ENCODE peak calls at places on chromosomes 6 and 20, in five cellular contexts. H is left lung, U is endothelial cell, Y is HFF-Myc, X is neural progenitor cell. B is an unnamed sample.

GRCh38 chr6:3422457-3422816 is 34.4 kb downstream of the SLC22A23 start:
- DNase-seq in Y (no peak), U (no peak), H (no peak), X (no peak), B (no peak)

GRCh38 chr20:18679020-18679419 is 91.2 kb downstream of the DTD1 start:
- DNase-seq in Y (peak; percentile 11), U (no peak), H (no peak), X (no peak), B (no peak)

GRCh38 chr6:2353412-2354137 is 108.2 kb upstream of the GMDS start:
- DNase-seq in Y (peak; percentile 47), X (peak; percentile 75), U (peak; percentile 75), H (no peak), B (peak; percentile 82)

GRCh38 chr6:135869857-135870256 is 18.4 kb downstream of the PDE7B start:
- DNase-seq in X (no peak), H (no peak), U (no peak), Y (no peak), B (no peak)

GRCh38 chr6:13457577-13457976 is 29.8 kb downstream of the GFOD1 start:
- DNase-seq in Y (no peak), H (no peak), U (no peak), X (no peak), B (no peak)

GRCh38 chr20:52655365-52655764 is 316.8 kb upstream of the TSHZ2 start:
- DNase-seq in Y (no peak), X (no peak), U (no peak), H (no peak), B (no peak)

GRCh38 chr6:131937219-131937618 is 14.0 kb downstream of the CCN2 start:
- DNase-seq in H (no peak), U (no peak), X (no peak), Y (no peak), B (no peak)

GRCh38 chr6:41430875-41431274 is 95.5 kb downstream of the NCR2 start:
- DNase-seq in X (no peak), U (no peak), Y (no peak), H (no peak), B (peak; percentile 81)

GRCh38 chr20:36541227-36542018 is at the start of gene MYL9:
- DNase-seq in U (peak; percentile 69), H (peak; percentile 98), Y (no peak), X (peak; percentile 86), B (peak; percentile 20)

GRCh38 chr6:139335447-139336210 is 38.8 kb downstream of the CITED2 start:
- DNase-seq in U (no peak), Y (no peak), H (no peak), X (no peak), B (peak; percentile 9)

GRCh38 chr20:10306440-10307358 is 88.1 kb downstream of the SNAP25 start:
- DNase-seq in Y (peak; percentile 22), U (no peak), H (no peak), X (no peak), B (no peak)

GRCh38 chr20:41081276-41081814 is 52.7 kb downstream of the TOP1 start:
- DNase-seq in U (no peak), X (no peak), H (no peak), Y (no peak), B (no peak)

GRCh38 chr20:44552950-44553908 is 29.1 kb upstream of the PKIG start:
- DNase-seq in X (no peak), H (no peak), Y (peak; percentile 84), U (no peak), B (peak; percentile 71)

GRCh38 chr20:19986419-19986818 is 30.7 kb upstream of the NAA20 start:
- DNase-seq in H (no peak), X (no peak), U (no peak), Y (no peak), B (peak; percentile 58)

GRCh38 chr20:59940956-59941294 is 736 bp downstream of the FAM217B start:
- DNase-seq in Y (no peak), U (no peak), X (peak; percentile 54), H (no peak), B (no peak)

GRCh38 chr6:111758608-111759293 is 114.5 kb downstream of the FYN start:
- DNase-seq in H (no peak), X (no peak), Y (no peak), U (no peak), B (no peak)

GRCh38 chr20:4800676-4801449 is 79.2 kb downstream of the PRND start:
- DNase-seq in X (no peak), Y (no peak), H (no peak), U (no peak), B (no peak)

GRCh38 chr6:12233693-12234551 is 56.2 kb upstream of the EDN1 start:
- DNase-seq in U (peak; percentile 12), H (no peak), X (peak; percentile 32), Y (peak; percentile 62), B (peak; percentile 81)

GRCh38 chr6:53673138-53673801 is 7.7 kb upstream of the KLHL31 start:
- DNase-seq in Y (peak; percentile 72), U (no peak), H (no peak), X (no peak), B (peak; percentile 86)

GRCh38 chr6:35183935-35184334 is 29.8 kb upstream of the SCUBE3 start:
- DNase-seq in H (no peak), X (no peak), U (no peak), Y (no peak), B (no peak)

GRCh38 chr6:69775450-69775849 is 21.4 kb downstream of the LMBRD1 start:
- DNase-seq in U (no peak), X (no peak), H (no peak), Y (no peak), B (no peak)

GRCh38 chr20:60232380-60232779 is 274.2 kb downstream of the CDH26 start:
- DNase-seq in H (no peak), U (no peak), Y (no peak), X (no peak), B (no peak)

GRCh38 chr6:112018619-112019416 is 35.1 kb upstream of the CCN6 start:
- DNase-seq in H (no peak), Y (no peak), U (no peak), X (no peak), B (no peak)

GRCh38 chr6:106510090-106510970 is 119.0 kb downstream of the RTN4IP1 start:
- DNase-seq in U (peak; percentile 36), X (peak; percentile 69), Y (no peak), H (peak; percentile 95), B (peak; percentile 95)

GRCh38 chr6:31791324-31792089 is 4.0 kb downstream of the VARS1 start:
- DNase-seq in U (peak; percentile 70), X (peak; percentile 82), Y (no peak), H (peak; percentile 49), B (peak; percentile 46)

GRCh38 chr6:33621396-33622388 is 570 bp downstream of the ITPR3 start:
- DNase-seq in X (peak; percentile 61), H (peak; percentile 86), U (no peak), Y (no peak), B (peak; percentile 55)

GRCh38 chr6:43698584-43699349 is 11.2 kb upstream of the MRPS18A start:
- DNase-seq in X (peak; percentile 30), Y (no peak), H (no peak), U (no peak), B (peak; percentile 33)

GRCh38 chr6:118771253-118771652 is 119.9 kb upstream of the CEP85L start:
- DNase-seq in U (no peak), Y (no peak), H (no peak), X (no peak), B (peak; percentile 45)

GRCh38 chr6:31270788-31271640 is 878 bp downstream of the HLA-C start:
- DNase-seq in H (peak; percentile 96), X (peak; percentile 71), U (no peak), Y (no peak), B (peak; percentile 65)

GRCh38 chr6:155215906-155216305 is 47.9 kb upstream of the CLDN20 start:
- DNase-seq in U (no peak), H (no peak), Y (no peak), X (no peak), B (peak; percentile 13)

GRCh38 chr20:24095753-24096152 is 107.2 kb upstream of the GGTLC1 start:
- DNase-seq in U (no peak), H (no peak), X (no peak), Y (no peak), B (peak; percentile 18)

GRCh38 chr6:74415056-74415455 is 719.1 kb downstream of the CD109 start:
- DNase-seq in X (no peak), Y (no peak), U (no peak), H (no peak), B (no peak)

GRCh38 chr6:107957909-107958688 is at the start of gene SEC63:
- DNase-seq in Y (peak; percentile 80), H (peak; percentile 99), U (peak; percentile 96), X (peak; percentile 97), B (peak; percentile 96)
- TF ChIP-seq CTCF in Y (no peak), H (no peak), U (no peak), X (no peak), B (no peak)

DNA sequence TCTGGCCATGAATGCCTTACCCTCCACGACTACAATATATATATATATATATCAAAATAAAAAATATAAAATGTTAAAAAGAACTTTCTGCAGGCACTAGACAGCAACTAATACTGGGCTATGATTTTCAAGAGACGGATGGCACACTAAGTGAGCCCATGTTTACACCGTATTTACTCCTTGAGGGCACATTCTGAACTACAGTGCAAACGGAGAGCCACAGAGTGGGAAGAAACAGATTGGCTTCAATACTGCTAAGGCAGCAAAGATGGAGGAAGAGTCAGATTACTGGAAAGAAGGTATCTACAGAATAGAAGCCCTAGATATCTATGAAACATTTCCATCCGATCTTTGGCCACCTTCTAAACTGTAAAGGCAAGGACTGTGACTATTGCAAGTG is 330.3 kb downstream of the HTR1B start:
- DNase-seq in H (no peak), Y (no peak), X (peak; percentile 4), U (no peak), B (no peak)
- TF ChIP-seq CTCF in H (no peak), Y (no peak), X (peak; percentile 19), U (no peak), B (no peak)

GRCh38 chr20:58192567-58192966 is 35.9 kb downstream of the ANKRD60 start:
- DNase-seq in U (peak; percentile 48), Y (no peak), H (peak; percentile 69), X (no peak), B (peak; percentile 16)

GRCh38 chr20:58184984-58185383 is 43.5 kb downstream of the ANKRD60 start:
- DNase-seq in Y (no peak), X (no peak), U (no peak), H (no peak), B (no peak)

GRCh38 chr20:58184063-58184462 is 44.4 kb downstream of the ANKRD60 start:
- DNase-seq in H (no peak), X (no peak), U (no peak), Y (no peak), B (no peak)

GRCh38 chr20:58192065-58192464 is 36.4 kb downstream of the ANKRD60 start:
- DNase-seq in Y (no peak), H (no peak), X (no peak), U (no peak), B (no peak)

GRCh38 chr20:58188496-58188895 is 40.0 kb downstream of the ANKRD60 start:
- DNase-seq in Y (no peak), X (peak; percentile 57), H (no peak), U (peak; percentile 21), B (no peak)
- TF ChIP-seq CTCF in Y (no peak), X (peak; percentile 34), H (no peak), U (no peak), B (no peak)

GRCh38 chr20:35395728-35396127 is 16.0 kb downstream of the UQCC1 start:
- DNase-seq in X (no peak), Y (no peak), H (no peak), U (no peak), B (no peak)
- TF ChIP-seq CTCF in X (no peak), Y (no peak), H (no peak), U (no peak), B (no peak)